ENCODE peak calls at places on chromosomes 13 and 19, in four cellular contexts. I, Q, K and H are unnamed samples.

GRCh38 chr13:35648109-35648508 is 171.6 kb upstream of the MAB21L1 start:
- DNase-seq in Q (no peak), K (no peak), I (no peak), H (no peak)

GRCh38 chr13:77737583-77738200 is 40.2 kb downstream of the SLAIN1 start:
- DNase-seq in I (no peak), Q (no peak), K (no peak), H (no peak)

GRCh38 chr13:107675847-107676550 is 539.3 kb downstream of the LIG4 start:
- DNase-seq in I (no peak), K (no peak), Q (no peak), H (no peak)

GRCh38 chr13:113853518-113854237 is 10.2 kb downstream of the GAS6 start:
- DNase-seq in Q (no peak), K (peak; percentile 43), I (peak; percentile 62), H (no peak)

GRCh38 chr13:113046883-113047244 is 58.7 kb upstream of the F7 start:
- DNase-seq in I (peak; percentile 8), K (no peak), Q (no peak), H (no peak)

GRCh38 chr13:96033220-96034015 is 19.8 kb downstream of the UGGT2 start:
- DNase-seq in I (no peak), Q (no peak), K (no peak), H (no peak)

GRCh38 chr13:113400621-113401451 is 36.9 kb upstream of the GRTP1 start:
- DNase-seq in K (no peak), I (no peak), Q (no peak), H (peak; percentile 7)

GRCh38 chr13:91169641-91170040 is 177.8 kb upstream of the MIR17HG start:
- DNase-seq in Q (no peak), K (no peak), I (no peak), H (no peak)

GRCh38 chr19:9296336-9296735 is 13.3 kb downstream of the ZNF699 start:
- DNase-seq in I (no peak), Q (no peak), K (no peak), H (no peak)

GRCh38 chr19:1648926-1649541 is 3.4 kb downstream of the TCF3 start:
- DNase-seq in Q (no peak), I (no peak), K (no peak), H (no peak)

GRCh38 chr19:35862528-35862927 is 5.8 kb downstream of the KIRREL2 start:
- DNase-seq in Q (no peak), K (no peak), I (peak; percentile 54), H (no peak)

GRCh38 chr13:82356667-82357066 is 1525.6 kb downstream of the SLITRK1 start:
- DNase-seq in Q (no peak), I (no peak), K (no peak), H (no peak)
- TF ChIP-seq TEAD4 in Q (no peak), I (no peak), K (no peak), H (no peak)

DNA sequence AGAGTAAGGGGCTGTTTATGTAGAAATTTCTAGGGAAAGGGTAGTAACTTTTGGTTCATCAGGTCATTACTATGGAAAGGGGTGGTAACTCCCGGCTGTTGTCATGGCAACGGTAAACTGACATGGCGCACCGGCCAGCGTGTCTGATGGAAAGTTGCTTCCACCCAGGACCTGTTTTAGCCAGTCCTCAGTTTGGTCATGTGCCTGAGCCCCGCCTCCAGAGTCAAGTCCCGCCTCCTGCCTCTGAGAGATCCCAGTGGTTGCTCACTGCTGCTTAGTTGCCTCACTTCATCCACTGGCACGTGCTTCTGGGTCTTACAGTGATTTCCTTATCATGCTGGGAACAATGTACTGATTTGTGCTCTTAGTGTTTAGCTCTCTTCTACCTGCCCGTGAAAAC is 455.2 kb upstream of the ZNF507 start:
- DNase-seq in K (peak; percentile 50), Q (no peak), I (peak; percentile 13), H (peak; percentile 54)
- TF ChIP-seq TEAD4 in K (no peak), Q (no peak), I (no peak), H (no peak)

GRCh38 chr19:32322541-32322940 is 22.9 kb upstream of the ZNF507 start:
- DNase-seq in Q (no peak), K (peak; percentile 32), I (no peak), H (no peak)

GRCh38 chr19:32330149-32330548 is 15.3 kb upstream of the ZNF507 start:
- DNase-seq in I (no peak), Q (no peak), K (no peak), H (no peak)

GRCh38 chr19:32318884-32319520 is 26.4 kb upstream of the ZNF507 start:
- DNase-seq in I (peak; percentile 49), K (peak; percentile 73), Q (peak; percentile 64), H (peak; percentile 67)

DNA sequence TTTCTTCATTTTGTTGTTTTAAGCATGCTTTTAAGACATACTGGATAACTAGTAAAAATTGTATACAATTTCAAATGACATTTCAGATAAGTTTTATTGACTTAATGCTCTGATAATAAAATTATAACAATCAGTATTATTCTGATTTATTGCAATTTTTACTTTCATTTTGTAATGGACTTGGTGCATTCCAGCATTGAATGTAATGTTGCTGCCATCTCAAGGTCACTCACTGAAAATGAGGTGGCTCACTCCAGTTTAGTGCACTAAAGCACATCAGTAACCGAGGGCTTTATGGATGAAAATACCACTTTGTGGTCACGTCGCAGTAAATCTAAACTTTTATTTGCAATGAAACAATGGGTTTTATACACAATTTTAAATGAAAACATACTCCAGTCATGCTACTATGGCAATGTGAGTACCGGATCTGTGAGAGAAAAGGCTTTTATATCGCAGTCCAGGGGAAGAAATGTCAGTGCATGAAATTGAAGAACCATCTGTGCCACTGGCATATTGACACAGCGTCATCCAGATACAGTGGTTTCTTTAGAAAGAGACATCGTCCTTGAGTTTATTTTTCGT is 20.7 kb upstream of the ZNF507 start:
- DNase-seq in I (no peak), Q (no peak), K (no peak), H (no peak)
- TF ChIP-seq TEAD4 in I (no peak), Q (no peak), K (no peak), H (no peak)

DNA sequence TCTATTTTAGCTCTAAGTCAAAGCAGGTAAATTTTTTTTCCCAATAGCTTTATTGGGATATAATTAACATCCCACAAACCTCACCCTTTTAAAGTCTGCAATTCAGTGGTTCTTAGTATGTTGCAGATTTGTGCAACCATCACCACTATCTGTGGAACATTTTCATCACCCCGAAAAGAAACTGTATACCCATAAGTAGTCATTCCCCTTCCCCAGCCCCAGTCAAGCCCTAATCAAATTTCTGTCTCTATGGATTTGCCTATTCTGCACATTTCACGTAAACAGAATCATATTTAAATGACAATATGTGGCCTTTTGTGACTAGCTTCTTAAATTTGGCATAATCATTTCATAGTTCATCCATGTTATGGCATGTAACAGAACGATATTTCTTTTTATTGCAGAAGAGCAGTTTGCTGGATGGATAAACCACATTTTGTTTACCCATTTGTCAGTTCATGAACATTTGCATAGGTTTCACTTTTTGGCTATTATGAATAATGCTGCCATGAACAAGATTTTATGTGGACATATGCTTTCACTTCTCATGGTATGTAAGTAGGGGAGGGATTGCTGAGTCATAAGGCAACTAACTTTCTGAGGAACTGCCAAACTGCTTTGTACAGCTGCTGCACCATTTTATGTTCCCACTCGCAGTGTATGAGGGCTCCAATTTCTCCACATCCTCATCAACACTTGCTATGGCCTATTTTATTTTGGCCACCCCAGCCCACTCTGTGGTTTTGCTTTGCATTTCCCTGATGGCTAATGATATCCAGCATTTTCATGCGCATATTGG is 10.9 kb downstream of the SLC46A3 start:
- DNase-seq in K (no peak), Q (no peak), I (peak; percentile 57), H (no peak)
- TF ChIP-seq TEAD4 in K (no peak), Q (no peak), I (peak; percentile 19), H (no peak)

DNA sequence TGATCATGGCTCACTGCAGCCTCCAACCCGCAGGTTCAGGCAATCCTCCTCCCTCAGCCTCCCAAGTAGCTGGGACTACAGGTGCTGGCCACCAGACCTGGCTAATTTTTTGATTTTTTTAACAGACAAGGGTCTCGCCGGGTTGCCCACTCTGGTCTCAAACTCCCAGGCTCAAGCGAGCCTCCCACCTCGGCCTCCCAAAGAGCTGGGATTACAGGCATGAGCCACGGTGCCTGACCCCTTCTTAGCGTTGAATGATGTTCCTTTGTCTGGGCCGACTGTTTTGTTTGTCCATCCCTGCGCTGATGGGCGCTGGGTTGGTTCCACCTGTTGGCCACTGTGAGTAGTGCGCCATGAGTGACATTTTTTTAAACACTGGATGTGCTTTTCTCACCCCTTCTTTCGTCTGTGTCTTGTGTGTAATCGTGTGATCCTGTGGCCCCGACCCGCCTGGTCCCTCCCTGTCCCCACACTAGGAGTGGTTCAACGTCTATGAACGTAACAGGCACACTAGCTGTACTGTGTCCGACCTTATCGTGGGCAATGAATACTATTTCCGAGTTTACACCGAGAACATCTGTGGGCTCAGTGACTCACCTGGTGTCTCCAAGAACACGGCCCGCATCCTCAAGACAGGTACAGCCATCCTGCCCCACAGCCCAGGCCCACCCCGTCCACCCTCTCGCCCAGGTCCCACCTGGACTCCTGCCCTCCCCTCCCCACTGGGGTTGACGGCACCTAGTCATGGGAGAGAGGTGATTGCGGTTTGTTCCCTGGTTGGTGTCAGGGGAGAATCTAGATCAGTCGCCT is 15.0 kb upstream of the EMC10 start:
- DNase-seq in Q (peak; percentile 93), I (peak; percentile 87), K (peak; percentile 84), H (peak; percentile 77)
- TF ChIP-seq TEAD4 in Q (no peak), I (no peak), K (no peak), H (no peak)